ENCODE peak calls at places on chromosomes 5 and 9, in eight cellular contexts. M is cardiac fibroblast; N is epithelial cell of esophagus; P is left lung; U is RWPE2; X is hypothalamus; B is activated CD8-positive, alpha-beta T cell treated with anti-CD3 and anti-CD28 coated beads for 36 hours; T is glutamatergic neuron. I is an unnamed sample.

GRCh38 chr5:80503641-80504040 is 15.7 kb downstream of the FAM151B start:
- DNase-seq in M (no peak), N (no peak), P (peak; percentile 43), U (no peak), X (no peak), B (no peak), T (no peak), I (no peak)

GRCh38 chr5:124626053-124626452 is 120.4 kb downstream of the ZNF608 start:
- DNase-seq in M (no peak), N (no peak), P (no peak), U (no peak), X (no peak), B (no peak), T (no peak), I (no peak)

GRCh38 chr5:95848701-95849100 is 26.2 kb upstream of the GLRX start:
- DNase-seq in M (peak; percentile 57), N (no peak), P (no peak), U (no peak), X (no peak), B (no peak), T (no peak), I (no peak)

GRCh38 chr5:138482645-138483044 is 17.4 kb downstream of the EGR1 start:
- DNase-seq in M (no peak), N (peak; percentile 78), P (no peak), U (no peak), X (no peak), B (no peak), T (no peak), I (no peak)

GRCh38 chr5:38072295-38072694 is 186.1 kb upstream of the EGFLAM start:
- DNase-seq in M (no peak), N (no peak), P (no peak), U (no peak), X (no peak), B (no peak), T (no peak), I (no peak)

GRCh38 chr5:16918156-16918555 is 17.9 kb downstream of the MYO10 start:
- DNase-seq in M (no peak), N (no peak), P (no peak), U (no peak), X (no peak), B (no peak), T (no peak), I (no peak)

GRCh38 chr5:172640139-172640538 is 924 bp upstream of the NEURL1B start:
- DNase-seq in M (no peak), N (no peak), P (no peak), U (no peak), X (no peak), B (no peak), T (no peak), I (no peak)

GRCh38 chr5:98845878-98846277 is 72.4 kb downstream of the RGMB start:
- DNase-seq in M (no peak), N (no peak), P (no peak), U (no peak), X (no peak), B (no peak), T (no peak), I (no peak)

GRCh38 chr5:110377411-110378392 is 348.8 kb downstream of the TMEM232 start:
- DNase-seq in M (no peak), N (peak; percentile 27), P (no peak), U (no peak), X (no peak), B (no peak), T (no peak), I (no peak)

GRCh38 chr5:157857821-157858526 is 971 bp downstream of the CLINT1 start:
- DNase-seq in M (no peak), N (peak; percentile 33), P (no peak), U (no peak), X (no peak), B (peak; percentile 59), T (no peak), I (no peak)

GRCh38 chr5:137649228-137649890 is 86.5 kb downstream of the KLHL3 start:
- DNase-seq in M (peak; percentile 81), N (no peak), P (peak; percentile 62), U (no peak), X (no peak), B (no peak), T (no peak), I (no peak)

GRCh38 chr5:176765687-176766086 is 44.7 kb upstream of the UNC5A start:
- DNase-seq in M (no peak), N (no peak), P (no peak), U (no peak), X (no peak), B (no peak), T (no peak), I (no peak)

GRCh38 chr9:136116360-136117098 is 2.1 kb downstream of the TMEM250 start:
- DNase-seq in M (no peak), N (no peak), P (no peak), U (no peak), X (no peak), B (no peak), T (no peak), I (no peak)

GRCh38 chr9:3746296-3747275 is 220.8 kb upstream of the RFX3 start:
- DNase-seq in M (peak; percentile 65), N (peak; percentile 90), P (no peak), U (no peak), X (no peak), B (peak; percentile 72), T (no peak), I (no peak)

GRCh38 chr5:158272409-158272808 is 413.5 kb upstream of the CLINT1 start:
- DNase-seq in M (no peak), N (no peak), P (no peak), U (no peak), X (no peak), B (no peak), T (no peak), I (no peak)

GRCh38 chr5:57887851-57888621 is 405.4 kb upstream of the ACTBL2 start:
- DNase-seq in M (peak; percentile 73), N (peak; percentile 83), P (no peak), U (peak; percentile 73), X (no peak), B (no peak), T (peak; percentile 24), I (peak; percentile 48)

I was measured in endothelial cell.